ENCODE peak calls at places on chromosomes 7 and 10, in nine cellular contexts. W is pancreas, N is choroid plexus epithelial cell, L is tibial nerve, V is left ventricle myocardium inferior, S is fibroblast of pulmonary artery, O is SK-N-SH, Y is stomach, I is A549. X is an unnamed sample.

GRCh38 chr7:45421826-45422225 is 152.3 kb upstream of the ADCY1 start:
- DNase-seq in L (no peak), O (no peak), I (no peak), Y (no peak), N (no peak), S (no peak), V (no peak), W (no peak), X (no peak)

GRCh38 chr7:91396-92158 is 100.8 kb upstream of the FAM20C start:
- DNase-seq in W (no peak), L (no peak), N (no peak), S (no peak), I (no peak), Y (no peak), O (peak; percentile 30), V (no peak), X (no peak)

GRCh38 chr10:89207181-89207800 is at the start of gene CH25H:
- DNase-seq in V (peak; percentile 78), S (peak; percentile 78), O (peak; percentile 72), I (peak; percentile 46), N (peak; percentile 82), Y (peak; percentile 64), L (peak; percentile 81), W (peak; percentile 49), X (peak; percentile 57)

GRCh38 chr7:135160098-135160857 is 10.2 kb downstream of the CYREN start:
- DNase-seq in W (no peak), L (no peak), I (no peak), O (no peak), N (no peak), Y (no peak), S (peak; percentile 49), V (no peak), X (no peak)

GRCh38 chr7:33191326-33191725 is 62.0 kb downstream of the BBS9 start:
- DNase-seq in O (no peak), S (no peak), N (no peak), W (no peak), Y (peak; percentile 26), V (no peak), L (no peak), I (no peak), X (no peak)

GRCh38 chr7:135341049-135341448 is 107.4 kb downstream of the STRA8 start:
- DNase-seq in O (no peak), V (no peak), N (no peak), I (no peak), Y (no peak), L (no peak), S (no peak), W (no peak), X (no peak)

GRCh38 chr7:139358541-139359365 is 941 bp upstream of the LUC7L2 start:
- DNase-seq in Y (no peak), I (peak; percentile 21), S (peak; percentile 44), L (no peak), V (no peak), O (peak; percentile 68), N (peak; percentile 31), W (no peak), X (peak; percentile 23)

GRCh38 chr10:118543714-118544400 is 51.6 kb downstream of the PRLHR start:
- DNase-seq in L (no peak), N (peak; percentile 51), S (peak; percentile 48), W (peak; percentile 59), V (peak; percentile 27), O (peak; percentile 64), I (peak; percentile 69), Y (peak; percentile 38), X (no peak)

GRCh38 chr10:92787557-92788152 is 60.7 kb upstream of the EXOC6 start:
- DNase-seq in Y (no peak), L (no peak), S (no peak), W (no peak), V (no peak), N (no peak), I (no peak), O (no peak), X (no peak)

GRCh38 chr10:121069061-121069850 is 218.1 kb downstream of the WDR11 start:
- DNase-seq in S (no peak), W (no peak), Y (no peak), O (no peak), V (no peak), N (peak; percentile 32), L (no peak), I (no peak), X (no peak)

GRCh38 chr7:134966691-134967090 is 19.6 kb upstream of the AGBL3 start:
- DNase-seq in N (no peak), O (no peak), S (no peak), I (no peak), V (no peak), Y (no peak), W (no peak), L (no peak), X (no peak)

GRCh38 chr7:131131746-131132431 is 195.8 kb upstream of the MKLN1 start:
- DNase-seq in N (no peak), W (no peak), I (no peak), V (no peak), S (no peak), L (no peak), O (no peak), Y (no peak), X (no peak)

GRCh38 chr7:82598958-82599357 is 155.4 kb upstream of the CACNA2D1 start:
- DNase-seq in L (no peak), N (peak; percentile 93), S (peak; percentile 79), Y (no peak), V (no peak), I (no peak), O (no peak), W (no peak), X (peak; percentile 46)

GRCh38 chr10:124944982-124945381 is 3.1 kb downstream of the ZRANB1 start:
- DNase-seq in S (peak; percentile 75), N (peak; percentile 76), I (no peak), L (no peak), W (no peak), V (no peak), O (no peak), Y (no peak), X (no peak)

GRCh38 chr10:6738464-6738824 is 158.4 kb upstream of the PRKCQ start:
- DNase-seq in W (no peak), O (no peak), V (no peak), I (no peak), N (no peak), L (no peak), S (no peak), Y (no peak), X (no peak)

GRCh38 chr7:41399171-41399570 is 303.7 kb downstream of the INHBA start:
- DNase-seq in O (no peak), Y (no peak), W (no peak), I (no peak), V (no peak), N (no peak), S (no peak), L (no peak), X (no peak)

GRCh38 chr10:98080474-98080873 is 50.1 kb upstream of the CRTAC1 start:
- DNase-seq in I (no peak), N (no peak), L (no peak), V (no peak), S (no peak), O (no peak), W (no peak), Y (no peak), X (no peak)

DNA sequence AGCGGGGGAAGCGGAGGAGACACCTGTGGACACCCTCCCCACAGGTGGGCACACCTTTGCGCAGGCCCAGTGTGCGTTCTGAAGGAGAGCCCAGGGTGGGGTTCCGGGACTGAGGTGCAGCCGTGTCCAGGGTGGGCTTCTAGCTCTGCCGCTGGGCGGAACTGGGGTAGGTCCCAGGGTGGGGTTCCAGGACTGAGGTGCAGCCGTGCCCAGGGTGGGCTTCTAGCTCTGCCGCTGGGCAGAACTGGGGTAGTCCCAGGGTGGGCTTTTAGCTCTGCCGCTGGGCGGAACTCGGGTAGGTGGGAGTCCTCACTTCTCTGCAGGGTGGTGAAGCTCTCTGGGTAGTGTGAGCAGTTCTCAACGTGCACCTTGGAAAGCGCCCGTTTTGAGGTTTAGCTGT is 78.7 kb downstream of the DNAJB6 start:
- DNase-seq in L (no peak), O (no peak), N (no peak), V (no peak), S (no peak), I (no peak), Y (no peak), W (no peak), X (no peak)
- TF ChIP-seq CTCF in L (no peak), O (no peak), N (no peak), V (no peak), S (no peak), I (no peak), Y (no peak), W (no peak), X (no peak)

DNA sequence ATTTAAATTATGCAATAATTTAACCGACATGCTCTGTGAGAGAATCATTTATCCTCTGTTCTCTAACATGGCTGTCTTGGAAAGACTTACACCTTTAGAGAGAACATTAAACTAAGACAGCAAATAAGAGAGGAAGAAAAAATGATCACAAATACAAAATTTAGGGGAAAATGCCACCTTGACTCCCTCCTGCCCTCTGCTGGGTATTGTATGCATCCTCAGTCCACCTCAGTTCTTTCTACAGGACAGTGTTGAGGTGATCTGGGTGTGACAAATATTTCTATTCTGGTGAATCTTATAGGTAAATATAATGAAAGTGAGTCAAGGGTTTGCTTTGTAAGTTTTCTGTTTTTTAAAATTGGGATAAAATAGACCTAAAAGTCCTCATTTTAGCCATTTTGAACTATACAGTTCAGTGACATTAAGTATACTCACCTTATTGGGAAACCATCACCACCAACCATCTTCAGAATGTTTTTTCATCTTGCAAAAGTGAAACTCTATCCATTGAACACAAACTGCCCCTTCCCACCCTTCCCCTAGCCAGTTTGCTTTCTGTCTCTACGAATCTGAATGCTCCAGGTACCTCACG is 61.5 kb upstream of the ELMO1 start:
- DNase-seq in Y (no peak), O (peak; percentile 40), W (no peak), N (peak; percentile 13), L (no peak), I (peak; percentile 18), S (peak; percentile 14), V (no peak), X (no peak)
- H3K4me3 ChIP-seq in Y (no peak overlapping the region), O (no peak overlapping the region), W (no peak overlapping the region), N (no peak overlapping the region), L (no peak overlapping the region), I (no peak overlapping the region), S (no peak overlapping the region), V (no peak overlapping the region), X (no peak overlapping the region)

GRCh38 chr7:13742719-13743640 is 246.5 kb downstream of the ETV1 start:
- DNase-seq in V (no peak), W (peak; percentile 38), O (peak; percentile 41), I (no peak), L (peak; percentile 11), S (peak; percentile 75), N (peak; percentile 81), Y (peak; percentile 30), X (peak; percentile 52)
- TF ChIP-seq CTCF in V (peak; percentile 64), W (no peak), O (peak; percentile 74), I (peak; percentile 23), L (peak; percentile 28), S (peak; percentile 60), N (peak; percentile 72), Y (no peak), X (peak; percentile 62)

GRCh38 chr7:5572439-5572838 is 148.8 kb upstream of the TNRC18 start:
- DNase-seq in L (no peak), V (no peak), Y (no peak), W (no peak), O (no peak), I (no peak), S (no peak), N (no peak), X (no peak)

GRCh38 chr7:5578441-5579024 is 154.9 kb upstream of the TNRC18 start:
- DNase-seq in Y (no peak), V (no peak), L (no peak), S (no peak), I (no peak), O (peak; percentile 14), N (no peak), W (no peak), X (no peak)

GRCh38 chr7:5574770-5575269 is 151.2 kb upstream of the TNRC18 start:
- DNase-seq in N (no peak), W (no peak), S (no peak), L (no peak), Y (no peak), O (peak; percentile 92), V (no peak), I (no peak), X (no peak)
- H3K4me3 ChIP-seq in N (peak overlapping the region; percentile 39), W (no peak overlapping the region), S (peak overlapping the region; percentile 7), L (no peak overlapping the region), Y (peak overlapping the region; percentile 15), O (no peak overlapping the region), V (peak overlapping the region; percentile 50), I (no peak overlapping the region), X (no peak overlapping the region)

X was measured in astrocyte of the cerebellum.